ENCODE peak calls at places on chromosome 17, in five cellular contexts. One of them, this sample, is unnamed.

GRCh38 chr17:78641666-78642065 is 64.5 kb upstream of the DNAH17 start:
- DNase-seq in A549: no peak
- DNase-seq in H1: no peak
- DNase-seq in endothelial cell of umbilical vein: no peak
- DNase-seq in HepG2: no peak
- DNase-seq in this sample: no peak

GRCh38 chr17:16870253-16871245 is 101.4 kb downstream of the TNFRSF13B start:
- DNase-seq in H1: no peak
- DNase-seq in A549: no peak
- DNase-seq in endothelial cell of umbilical vein: no peak
- DNase-seq in HepG2: no peak
- DNase-seq in this sample: no peak

GRCh38 chr17:1137465-1137894 is 42.3 kb downstream of the ABR start:
- DNase-seq in H1: no peak
- DNase-seq in HepG2: peak; percentile 39
- DNase-seq in A549: peak; percentile 94
- DNase-seq in endothelial cell of umbilical vein: peak; percentile 34
- DNase-seq in this sample: peak; percentile 55

GRCh38 chr17:67311551-67311950 is 54.8 kb downstream of the PSMD12 start:
- DNase-seq in H1: no peak
- DNase-seq in HepG2: no peak
- DNase-seq in A549: no peak
- DNase-seq in endothelial cell of umbilical vein: no peak
- DNase-seq in this sample: no peak

GRCh38 chr17:83062818-83063671 is 16.4 kb upstream of the METRNL start:
- DNase-seq in H1: no peak
- DNase-seq in A549: no peak
- DNase-seq in endothelial cell of umbilical vein: no peak
- DNase-seq in HepG2: no peak
- DNase-seq in this sample: no peak

GRCh38 chr17:58630883-58631522 is 60.8 kb downstream of the TEX14 start:
- DNase-seq in H1: peak; percentile 77
- DNase-seq in endothelial cell of umbilical vein: no peak
- DNase-seq in HepG2: no peak
- DNase-seq in A549: no peak
- DNase-seq in this sample: peak; percentile 32

GRCh38 chr17:63701477-63702222 is 1.7 kb upstream of the LIMD2 start:
- DNase-seq in endothelial cell of umbilical vein: no peak
- DNase-seq in A549: no peak
- DNase-seq in HepG2: no peak
- DNase-seq in H1: no peak
- DNase-seq in this sample: no peak

GRCh38 chr17:79792371-79792871 is 4.5 kb downstream of the CBX8 start:
- DNase-seq in endothelial cell of umbilical vein: no peak
- DNase-seq in HepG2: no peak
- DNase-seq in H1: no peak
- DNase-seq in A549: no peak
- DNase-seq in this sample: peak; percentile 42

GRCh38 chr17:59838196-59838911 is 54.4 kb downstream of the TUBD1 start:
- DNase-seq in endothelial cell of umbilical vein: peak; percentile 50
- DNase-seq in A549: peak; percentile 83
- DNase-seq in H1: no peak
- DNase-seq in HepG2: no peak
- DNase-seq in this sample: no peak

GRCh38 chr17:65099941-65100315 is 37.2 kb upstream of the RGS9 start:
- DNase-seq in endothelial cell of umbilical vein: no peak
- DNase-seq in H1: no peak
- DNase-seq in HepG2: peak; percentile 29
- DNase-seq in A549: peak; percentile 84
- DNase-seq in this sample: no peak

GRCh38 chr17:79437081-79437480 is 173.8 kb downstream of the RBFOX3 start:
- DNase-seq in A549: no peak
- DNase-seq in HepG2: no peak
- DNase-seq in H1: no peak
- DNase-seq in endothelial cell of umbilical vein: no peak
- DNase-seq in this sample: no peak

GRCh38 chr17:57687642-57688041 is 57.5 kb downstream of the CCDC182 start:
- DNase-seq in HepG2: no peak
- DNase-seq in H1: no peak
- DNase-seq in endothelial cell of umbilical vein: no peak
- DNase-seq in A549: no peak
- DNase-seq in this sample: no peak

GRCh38 chr17:83173997-83174858 is 94.8 kb downstream of the METRNL start:
- DNase-seq in endothelial cell of umbilical vein: no peak
- DNase-seq in A549: peak; percentile 37
- DNase-seq in HepG2: peak; percentile 90
- DNase-seq in H1: no peak
- DNase-seq in this sample: peak; percentile 6

GRCh38 chr17:17782425-17783120 is 54.2 kb downstream of the SREBF1 start:
- DNase-seq in HepG2: no peak
- DNase-seq in endothelial cell of umbilical vein: no peak
- DNase-seq in A549: no peak
- DNase-seq in H1: no peak
- DNase-seq in this sample: peak; percentile 52

GRCh38 chr17:49703557-49704277 is 4.0 kb downstream of the SLC35B1 start:
- DNase-seq in A549: peak; percentile 78
- DNase-seq in HepG2: peak; percentile 90
- DNase-seq in endothelial cell of umbilical vein: peak; percentile 51
- DNase-seq in H1: no peak
- DNase-seq in this sample: peak; percentile 25

GRCh38 chr17:63274156-63274555 is 171.9 kb downstream of the CYB561 start:
- DNase-seq in H1: no peak
- DNase-seq in HepG2: no peak
- DNase-seq in A549: no peak
- DNase-seq in endothelial cell of umbilical vein: no peak
- DNase-seq in this sample: no peak

GRCh38 chr17:8153550-8153956 is 1.3 kb upstream of the PER1 start:
- DNase-seq in A549: peak; percentile 98
- DNase-seq in endothelial cell of umbilical vein: peak; percentile 95
- DNase-seq in H1: no peak
- DNase-seq in HepG2: peak; percentile 97
- DNase-seq in this sample: no peak

GRCh38 chr17:16952401-16952800 is 19.5 kb downstream of the TNFRSF13B start:
- DNase-seq in H1: no peak
- DNase-seq in endothelial cell of umbilical vein: no peak
- DNase-seq in HepG2: no peak
- DNase-seq in A549: no peak
- DNase-seq in this sample: no peak

GRCh38 chr17:14731591-14731990 is 430.7 kb downstream of the HS3ST3B1 start:
- DNase-seq in endothelial cell of umbilical vein: no peak
- DNase-seq in A549: no peak
- DNase-seq in H1: no peak
- DNase-seq in HepG2: no peak
- DNase-seq in this sample: no peak

GRCh38 chr17:12866244-12866643 is 76.9 kb downstream of the ARHGAP44 start:
- DNase-seq in A549: no peak
- DNase-seq in HepG2: no peak
- DNase-seq in H1: no peak
- DNase-seq in endothelial cell of umbilical vein: no peak
- DNase-seq in this sample: no peak

DNA sequence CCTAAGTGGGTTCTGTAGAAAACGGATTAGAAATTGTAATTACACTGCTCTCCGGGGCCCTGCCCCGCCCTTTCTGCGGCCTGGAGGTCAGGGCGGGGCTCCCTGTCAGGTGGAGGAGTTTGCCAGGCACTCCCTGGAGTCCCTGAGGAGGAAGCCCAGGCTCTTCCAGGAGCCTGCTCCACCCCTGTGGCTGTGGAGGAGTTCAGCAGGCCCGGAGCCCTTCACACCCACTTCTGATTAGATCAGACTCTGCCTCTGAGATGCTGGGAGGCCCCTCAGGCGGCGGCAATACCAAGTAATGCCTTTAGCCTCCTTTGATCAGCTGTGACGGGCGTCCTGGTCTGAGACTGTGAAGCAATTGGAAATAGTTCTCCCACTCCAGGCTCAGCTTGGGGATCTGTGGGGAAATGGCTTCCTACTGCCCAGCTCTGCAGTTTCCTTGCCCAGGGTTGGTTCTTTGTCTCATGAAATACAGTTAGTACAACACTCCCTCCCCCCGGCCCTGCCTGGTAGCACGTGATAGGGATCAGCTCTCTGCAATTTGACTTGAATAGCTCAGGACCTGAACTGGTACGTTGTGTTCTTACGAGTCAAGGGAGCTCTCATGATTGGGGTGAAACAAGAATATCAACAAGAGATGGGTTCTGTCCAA is 22.3 kb downstream of the BAIAP2 start:
- DNase-seq in H1: no peak
- DNase-seq in A549: peak; percentile 31
- DNase-seq in HepG2: no peak
- DNase-seq in endothelial cell of umbilical vein: peak; percentile 31
- DNase-seq in this sample: no peak
- TF ChIP-seq JUN in H1: no peak
- TF ChIP-seq JUN in A549: no peak
- TF ChIP-seq JUN in HepG2: no peak
- TF ChIP-seq JUN in endothelial cell of umbilical vein: no peak
- TF ChIP-seq JUN in this sample: no peak

DNA sequence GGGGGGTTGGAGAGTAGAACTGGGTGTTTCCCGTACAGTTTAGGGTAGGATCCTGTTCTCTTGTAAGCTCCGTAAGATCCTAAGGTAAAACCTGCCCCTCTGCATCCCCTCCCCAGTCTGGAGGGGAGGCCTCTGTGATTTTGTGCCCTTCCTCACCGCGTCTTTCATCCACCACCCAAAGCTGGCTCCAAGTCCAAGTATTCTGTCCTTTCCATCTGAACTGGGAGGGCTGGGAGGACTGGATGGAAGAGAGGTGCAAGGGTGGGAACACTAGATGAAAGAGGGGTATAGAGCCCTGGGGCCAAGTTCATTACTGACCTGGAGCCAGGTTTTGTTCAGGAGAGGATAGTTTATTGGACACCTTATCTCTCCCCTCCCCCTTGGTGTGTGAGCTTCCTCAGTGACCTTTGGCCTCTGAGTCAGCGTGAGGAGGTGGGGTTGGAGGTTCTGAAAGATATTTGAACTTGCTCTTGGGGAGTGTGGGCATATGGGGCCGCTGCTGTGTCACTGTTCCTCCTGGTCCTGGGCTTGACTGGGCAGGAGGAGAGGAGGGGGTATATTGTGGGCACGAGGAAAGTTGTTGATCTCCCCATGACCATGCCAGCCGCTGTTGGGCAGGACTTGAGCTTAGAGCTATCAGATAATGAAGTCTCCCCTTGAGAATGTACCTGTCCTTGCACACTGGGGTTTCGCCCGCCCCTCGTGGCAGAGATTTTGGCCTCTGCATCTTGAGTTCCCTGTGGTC is 1.6 kb downstream of the LASP1 start:
- DNase-seq in HepG2: peak; percentile 98
- DNase-seq in A549: peak; percentile 94
- DNase-seq in H1: no peak
- DNase-seq in endothelial cell of umbilical vein: peak; percentile 75
- DNase-seq in this sample: no peak
- TF ChIP-seq JUN in HepG2: peak; percentile 97
- TF ChIP-seq JUN in A549: peak; percentile 58
- TF ChIP-seq JUN in H1: no peak
- TF ChIP-seq JUN in endothelial cell of umbilical vein: peak; percentile 49
- TF ChIP-seq JUN in this sample: no peak

DNA sequence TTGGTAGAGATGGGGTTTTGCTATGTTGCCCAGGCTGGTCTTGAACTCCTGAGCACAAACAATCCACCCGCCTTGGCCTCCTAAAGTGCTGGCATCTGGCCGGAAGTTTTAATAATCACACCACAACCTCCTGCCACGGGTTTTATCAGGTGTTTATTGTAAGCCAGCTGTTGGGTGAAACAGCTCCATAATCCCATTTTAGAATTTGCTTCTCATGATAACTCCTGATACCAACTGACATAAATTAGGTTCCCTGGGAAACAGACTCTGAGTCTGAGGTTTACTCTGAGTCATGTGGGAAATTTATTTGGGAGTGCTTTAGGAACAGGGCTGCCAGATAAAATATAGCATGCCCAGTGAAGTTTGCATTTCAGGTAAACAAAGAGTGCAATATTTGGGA is 122.6 kb upstream of the MED13 start:
- DNase-seq in HepG2: no peak
- DNase-seq in endothelial cell of umbilical vein: no peak
- DNase-seq in H1: no peak
- DNase-seq in A549: no peak
- DNase-seq in this sample: no peak
- TF ChIP-seq JUN in HepG2: no peak
- TF ChIP-seq JUN in endothelial cell of umbilical vein: no peak
- TF ChIP-seq JUN in H1: no peak
- TF ChIP-seq JUN in A549: no peak
- TF ChIP-seq JUN in this sample: no peak

GRCh38 chr17:48492401-48493298 is 38.2 kb downstream of the HOXB1 start:
- DNase-seq in HepG2: no peak
- DNase-seq in endothelial cell of umbilical vein: peak; percentile 62
- DNase-seq in H1: no peak
- DNase-seq in A549: peak; percentile 66
- DNase-seq in this sample: peak; percentile 69
- TF ChIP-seq JUN in HepG2: no peak
- TF ChIP-seq JUN in endothelial cell of umbilical vein: no peak
- TF ChIP-seq JUN in H1: no peak
- TF ChIP-seq JUN in A549: no peak
- TF ChIP-seq JUN in this sample: no peak

DNA sequence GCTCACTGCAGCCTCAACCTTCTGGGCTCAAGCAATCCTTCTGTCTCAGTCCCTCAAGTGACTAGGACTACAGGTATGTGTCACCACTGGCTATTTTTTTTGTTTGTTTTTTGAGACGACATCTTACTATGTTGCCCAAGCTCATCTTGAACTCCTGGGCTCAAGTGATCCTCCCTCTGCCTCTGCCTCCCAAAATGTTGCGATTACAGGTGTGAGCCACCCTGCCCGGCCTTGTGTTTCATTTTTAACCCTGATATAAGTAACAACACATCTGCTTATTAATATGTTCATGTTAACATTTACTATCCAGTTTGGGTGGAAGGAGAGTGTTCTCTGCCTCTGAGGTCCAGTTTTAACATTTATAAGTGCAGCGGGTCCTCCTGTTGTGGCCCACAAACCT is 3.1 kb downstream of the FAM20A start:
- DNase-seq in HepG2: no peak
- DNase-seq in A549: no peak
- DNase-seq in endothelial cell of umbilical vein: no peak
- DNase-seq in H1: no peak
- DNase-seq in this sample: no peak
- TF ChIP-seq JUN in HepG2: no peak
- TF ChIP-seq JUN in A549: no peak
- TF ChIP-seq JUN in endothelial cell of umbilical vein: no peak
- TF ChIP-seq JUN in H1: no peak
- TF ChIP-seq JUN in this sample: no peak

GRCh38 chr17:43444223-43445008 is 39.4 kb upstream of the DHX8 start:
- DNase-seq in endothelial cell of umbilical vein: no peak
- DNase-seq in HepG2: no peak
- DNase-seq in A549: no peak
- DNase-seq in H1: no peak
- DNase-seq in this sample: no peak
- TF ChIP-seq JUN in endothelial cell of umbilical vein: no peak
- TF ChIP-seq JUN in HepG2: no peak
- TF ChIP-seq JUN in A549: no peak
- TF ChIP-seq JUN in H1: no peak
- TF ChIP-seq JUN in this sample: no peak